ENCODE peak calls at places on chromosomes 16 and 17, in six cellular contexts. K is T-helper 1 cell; B is HT1080; G is activated CD8-positive, alpha-beta memory T cell treated with anti-CD3 and anti-CD28 coated beads for 1 hour; M is naive thymus-derived CD4-positive, alpha-beta T cell; Z is fibroblast of mammary gland. F is an unnamed sample.

GRCh38 chr17:27521281-27522027 is 65.2 kb downstream of the KSR1 start:
- DNase-seq in Z (no peak), M (no peak), K (no peak), G (no peak), B (no peak), F (no peak)

GRCh38 chr17:7932949-7933348 is 943 bp downstream of the CNTROB start:
- DNase-seq in M (no peak), Z (peak), K (no peak), B (peak), G (no peak), F (peak)

GRCh38 chr17:72715906-72716572 is 376.4 kb downstream of the SLC39A11 start:
- DNase-seq in B (peak), Z (peak), K (no peak), G (no peak), M (no peak), F (peak)

GRCh38 chr16:85393674-85394510 is 219.2 kb upstream of the GSE1 start:
- DNase-seq in G (peak), K (peak), Z (peak), M (peak), B (no peak), F (peak)

GRCh38 chr16:75224281-75224680 is 5.5 kb downstream of the CTRB1 start:
- DNase-seq in B (no peak), M (no peak), Z (no peak), G (no peak), K (no peak), F (no peak)

GRCh38 chr16:61684566-61684965 is 351.7 kb downstream of the CDH8 start:
- DNase-seq in G (no peak), M (no peak), Z (no peak), K (no peak), B (no peak), F (no peak)

GRCh38 chr16:28184625-28185024 is 27.1 kb downstream of the XPO6 start:
- DNase-seq in Z (no peak), K (no peak), G (no peak), B (no peak), M (no peak), F (no peak)

GRCh38 chr17:49975531-49975930 is 6.5 kb downstream of the DLX4 start:
- DNase-seq in G (no peak), B (no peak), Z (no peak), K (no peak), M (no peak), F (no peak)

GRCh38 chr17:50833396-50834125 is 1.8 kb upstream of the WFIKKN2 start:
- DNase-seq in M (no peak), K (no peak), B (no peak), Z (no peak), G (no peak), F (no peak)

GRCh38 chr16:58299757-58300349 is 5.0 kb upstream of the PRSS54 start:
- DNase-seq in K (no peak), B (no peak), Z (peak), G (no peak), M (no peak), F (peak)

GRCh38 chr16:48366165-48367093 is 18.8 kb downstream of the SIAH1 start:
- DNase-seq in G (no peak), B (peak), M (no peak), K (no peak), Z (peak), F (peak)

GRCh38 chr16:77780378-77780837 is 8.0 kb upstream of the VAT1L start:
- DNase-seq in G (no peak), K (no peak), M (no peak), B (peak), Z (peak), F (peak)

GRCh38 chr17:69951058-69951457 is 124.0 kb upstream of the KCNJ16 start:
- DNase-seq in M (no peak), K (no peak), G (no peak), Z (no peak), B (no peak), F (no peak)

GRCh38 chr17:49547566-49547965 is 28.1 kb upstream of the NXPH3 start:
- DNase-seq in Z (no peak), K (no peak), G (no peak), M (no peak), B (no peak), F (no peak)

GRCh38 chr17:51097708-51098446 is 22.8 kb downstream of the SPAG9 start:
- DNase-seq in B (no peak), Z (no peak), G (no peak), M (no peak), K (no peak), F (no peak)

GRCh38 chr17:323181-323580 is 29.4 kb downstream of the RPH3AL start:
- DNase-seq in B (no peak), K (no peak), Z (no peak), G (no peak), M (no peak), F (no peak)

GRCh38 chr16:29940656-29941055 is 14.6 kb upstream of the KCTD13 start:
- DNase-seq in M (no peak), Z (no peak), B (no peak), K (no peak), G (no peak), F (no peak)

GRCh38 chr17:13518271-13519000 is 83.3 kb downstream of the HS3ST3A1 start:
- DNase-seq in M (no peak), G (no peak), K (no peak), B (no peak), Z (peak), F (peak)

GRCh38 chr16:83878838-83879237 is 20.1 kb upstream of the MLYCD start:
- DNase-seq in K (no peak), Z (peak), M (no peak), B (peak), G (no peak), F (peak)

GRCh38 chr16:82414476-82414875 is 212.3 kb upstream of the CDH13 start:
- DNase-seq in K (no peak), B (no peak), M (no peak), Z (no peak), G (no peak), F (no peak)

GRCh38 chr16:14672403-14672971 is 21.6 kb downstream of the PLA2G10 start:
- DNase-seq in M (no peak), K (no peak), Z (no peak), B (no peak), G (no peak), F (peak)

GRCh38 chr16:86199182-86199581 is 300.2 kb downstream of the IRF8 start:
- DNase-seq in Z (no peak), K (no peak), G (no peak), B (no peak), M (no peak), F (no peak)

GRCh38 chr16:49111351-49111750 is 170.3 kb downstream of the CBLN1 start:
- DNase-seq in M (no peak), Z (no peak), G (no peak), B (no peak), K (no peak), F (no peak)

GRCh38 chr17:29158515-29159275 is 21.5 kb downstream of the MYO18A start:
- DNase-seq in Z (no peak), B (no peak), G (no peak), K (no peak), M (no peak), F (peak)

GRCh38 chr17:81710514-81711308 is 1.4 kb upstream of the SLC25A10 start:
- DNase-seq in G (no peak), Z (peak), B (no peak), K (no peak), M (no peak), F (no peak)

F was measured in fibroblast of the aortic adventitia.